ENCODE peak calls at places on chromosomes 5 and 9, in eight cellular contexts. One of them, this sample, is unnamed.

GRCh38 chr5:10485142-10485795 is 43.6 kb downstream of the ROPN1L start:
- DNase-seq in effector memory CD4-positive, alpha-beta T cell: no peak
- DNase-seq in NT2/D1: no peak
- DNase-seq in H9: peak; percentile 71
- DNase-seq in kidney tubule cell: no peak
- DNase-seq in upper lobe of right lung: no peak
- DNase-seq in left ventricle myocardium inferior: peak; percentile 65
- DNase-seq in vagina: no peak
- DNase-seq in this sample: peak; percentile 18

GRCh38 chr9:2014148-2014547 is 999 bp upstream of the SMARCA2 start:
- DNase-seq in kidney tubule cell: no peak
- DNase-seq in upper lobe of right lung: no peak
- DNase-seq in H9: no peak
- DNase-seq in vagina: no peak
- DNase-seq in NT2/D1: no peak
- DNase-seq in effector memory CD4-positive, alpha-beta T cell: no peak
- DNase-seq in left ventricle myocardium inferior: no peak
- DNase-seq in this sample: no peak

GRCh38 chr9:10274156-10274555 is 338.6 kb downstream of the PTPRD start:
- DNase-seq in NT2/D1: no peak
- DNase-seq in upper lobe of right lung: no peak
- DNase-seq in vagina: no peak
- DNase-seq in left ventricle myocardium inferior: no peak
- DNase-seq in kidney tubule cell: peak; percentile 70
- DNase-seq in H9: no peak
- DNase-seq in effector memory CD4-positive, alpha-beta T cell: no peak
- DNase-seq in this sample: no peak

GRCh38 chr9:127090341-127090985 is 32.0 kb downstream of the ANGPTL2 start:
- DNase-seq in H9: no peak
- DNase-seq in NT2/D1: no peak
- DNase-seq in upper lobe of right lung: no peak
- DNase-seq in kidney tubule cell: no peak
- DNase-seq in effector memory CD4-positive, alpha-beta T cell: no peak
- DNase-seq in left ventricle myocardium inferior: no peak
- DNase-seq in vagina: no peak
- DNase-seq in this sample: no peak

GRCh38 chr5:93995126-93995621 is 253.8 kb upstream of the POU5F2 start:
- DNase-seq in vagina: no peak
- DNase-seq in NT2/D1: no peak
- DNase-seq in H9: no peak
- DNase-seq in effector memory CD4-positive, alpha-beta T cell: no peak
- DNase-seq in upper lobe of right lung: no peak
- DNase-seq in kidney tubule cell: no peak
- DNase-seq in left ventricle myocardium inferior: no peak
- DNase-seq in this sample: no peak

GRCh38 chr5:43137326-43137725 is 16.6 kb downstream of the ZNF131 start:
- DNase-seq in H9: no peak
- DNase-seq in kidney tubule cell: no peak
- DNase-seq in effector memory CD4-positive, alpha-beta T cell: no peak
- DNase-seq in left ventricle myocardium inferior: no peak
- DNase-seq in vagina: no peak
- DNase-seq in NT2/D1: no peak
- DNase-seq in upper lobe of right lung: no peak
- DNase-seq in this sample: no peak

GRCh38 chr5:42059291-42059690 is 134.2 kb downstream of the FBXO4 start:
- DNase-seq in kidney tubule cell: peak; percentile 36
- DNase-seq in left ventricle myocardium inferior: no peak
- DNase-seq in vagina: no peak
- DNase-seq in effector memory CD4-positive, alpha-beta T cell: no peak
- DNase-seq in H9: no peak
- DNase-seq in upper lobe of right lung: no peak
- DNase-seq in NT2/D1: no peak
- DNase-seq in this sample: no peak

GRCh38 chr5:112743631-112744030 is 5.9 kb downstream of the APC start:
- DNase-seq in upper lobe of right lung: no peak
- DNase-seq in H9: no peak
- DNase-seq in vagina: no peak
- DNase-seq in kidney tubule cell: no peak
- DNase-seq in effector memory CD4-positive, alpha-beta T cell: no peak
- DNase-seq in NT2/D1: no peak
- DNase-seq in left ventricle myocardium inferior: no peak
- DNase-seq in this sample: no peak

GRCh38 chr9:97615439-97616072 is 17.6 kb downstream of the TSTD2 start:
- DNase-seq in H9: no peak
- DNase-seq in NT2/D1: peak; percentile 55
- DNase-seq in upper lobe of right lung: no peak
- DNase-seq in effector memory CD4-positive, alpha-beta T cell: peak; percentile 16
- DNase-seq in left ventricle myocardium inferior: no peak
- DNase-seq in vagina: no peak
- DNase-seq in kidney tubule cell: peak; percentile 70
- DNase-seq in this sample: peak; percentile 77

GRCh38 chr5:71899865-71900342 is 180.8 kb downstream of the CARTPT start:
- DNase-seq in kidney tubule cell: peak; percentile 75
- DNase-seq in NT2/D1: no peak
- DNase-seq in H9: no peak
- DNase-seq in upper lobe of right lung: no peak
- DNase-seq in effector memory CD4-positive, alpha-beta T cell: no peak
- DNase-seq in vagina: peak; percentile 40
- DNase-seq in left ventricle myocardium inferior: peak; percentile 35
- DNase-seq in this sample: peak; percentile 7

GRCh38 chr9:16475257-16475656 is 395.2 kb downstream of the BNC2 start:
- DNase-seq in upper lobe of right lung: no peak
- DNase-seq in left ventricle myocardium inferior: no peak
- DNase-seq in NT2/D1: no peak
- DNase-seq in H9: no peak
- DNase-seq in vagina: no peak
- DNase-seq in effector memory CD4-positive, alpha-beta T cell: no peak
- DNase-seq in kidney tubule cell: no peak
- DNase-seq in this sample: no peak

This sample was measured in thyroid gland.